ENCODE peak calls at places on chromosomes 11 and 22, in five cellular contexts. K, V, P, E and B are unnamed samples.

GRCh38 chr11:92775277-92775676 is 194.2 kb upstream of the MTNR1B start:
- DNase-seq in E (no peak), P (no peak), K (no peak), V (no peak), B (no peak)

GRCh38 chr11:29328961-29329441 is 687.8 kb downstream of the KCNA4 start:
- DNase-seq in V (no peak), K (no peak), E (peak; percentile 46), P (peak; percentile 77), B (no peak)

GRCh38 chr22:32477608-32478007 is 3.0 kb downstream of the FBXO7 start:
- DNase-seq in K (no peak), V (no peak), E (no peak), P (no peak), B (no peak)

GRCh38 chr11:128328955-128329551 is 258.3 kb downstream of the ETS1 start:
- DNase-seq in K (peak; percentile 40), P (no peak), E (no peak), V (peak; percentile 58), B (no peak)

GRCh38 chr11:282171-282570 is 4.0 kb downstream of the NLRP6 start:
- DNase-seq in P (no peak), E (no peak), K (no peak), V (no peak), B (peak; percentile 69)

GRCh38 chr22:20200411-20200810 is 49.6 kb upstream of the CCDC188 start:
- DNase-seq in V (no peak), E (no peak), K (no peak), P (no peak), B (no peak)

GRCh38 chr11:67606477-67607295 is at the start of gene NDUFV1:
- DNase-seq in E (peak; percentile 100), K (peak; percentile 95), P (peak; percentile 85), V (peak; percentile 97), B (peak; percentile 99)

GRCh38 chr11:12765428-12765827 is 91.2 kb downstream of the TEAD1 start:
- DNase-seq in V (no peak), P (peak; percentile 60), K (no peak), E (no peak), B (no peak)

GRCh38 chr11:8096575-8096974 is 15.6 kb downstream of the TUB start:
- DNase-seq in P (no peak), V (peak; percentile 13), E (no peak), K (no peak), B (no peak)

GRCh38 chr11:118156531-118157185 is 4.0 kb upstream of the SCN4B start:
- DNase-seq in P (no peak), V (no peak), E (peak; percentile 52), K (no peak), B (no peak)

GRCh38 chr11:106369224-106369623 is 291.8 kb downstream of the AASDHPPT start:
- DNase-seq in E (no peak), P (no peak), K (no peak), V (no peak), B (no peak)
- TF ChIP-seq CTCF in E (no peak), P (peak; percentile 20), K (no peak), V (no peak), B (peak; percentile 69)

DNA sequence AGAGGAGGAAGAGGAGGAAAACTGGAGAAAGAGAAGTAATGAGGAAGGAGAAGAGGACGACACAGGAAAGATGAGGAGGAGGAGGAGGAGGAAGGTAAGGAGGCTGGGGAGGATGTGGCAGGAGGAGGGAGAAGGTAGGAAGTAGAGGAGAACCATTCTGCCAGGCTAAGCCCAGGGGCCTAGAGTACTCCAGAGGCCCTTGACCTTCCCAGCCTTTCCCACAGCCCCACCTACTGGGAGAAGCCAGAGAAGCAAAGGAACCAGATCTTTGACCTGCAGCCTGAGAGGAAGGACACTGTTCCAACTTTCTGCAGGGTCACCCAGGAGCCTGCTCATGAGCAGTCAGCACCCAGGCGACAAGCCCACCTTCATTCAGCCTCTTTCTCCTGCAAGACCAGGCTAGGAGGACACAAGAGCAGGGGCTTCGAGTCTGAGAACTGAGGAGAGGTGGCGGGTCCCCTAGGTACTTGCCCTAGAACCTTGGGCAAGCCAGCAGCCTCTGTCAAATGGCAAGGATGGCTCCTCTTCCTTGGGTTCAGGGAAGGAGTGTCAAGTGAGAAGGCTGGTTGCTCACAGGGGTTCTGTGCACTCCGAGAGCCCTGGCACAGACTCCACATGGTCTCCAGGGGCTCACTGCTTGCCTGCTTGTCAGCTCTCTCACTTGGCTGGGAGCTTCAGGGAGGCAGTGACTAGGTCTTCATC is 27.9 kb upstream of the OAF start:
- DNase-seq in P (no peak), V (peak; percentile 88), E (no peak), K (no peak), B (peak; percentile 50)
- TF ChIP-seq CTCF in P (peak; percentile 45), V (peak; percentile 43), E (peak; percentile 36), K (no peak), B (peak; percentile 50)

GRCh38 chr11:60762851-60763691 is 6.4 kb downstream of the MS4A15 start:
- DNase-seq in P (no peak), K (no peak), V (no peak), E (peak; percentile 48), B (no peak)
- TF ChIP-seq CTCF in P (peak; percentile 20), K (no peak), V (no peak), E (peak; percentile 59), B (peak; percentile 46)

DNA sequence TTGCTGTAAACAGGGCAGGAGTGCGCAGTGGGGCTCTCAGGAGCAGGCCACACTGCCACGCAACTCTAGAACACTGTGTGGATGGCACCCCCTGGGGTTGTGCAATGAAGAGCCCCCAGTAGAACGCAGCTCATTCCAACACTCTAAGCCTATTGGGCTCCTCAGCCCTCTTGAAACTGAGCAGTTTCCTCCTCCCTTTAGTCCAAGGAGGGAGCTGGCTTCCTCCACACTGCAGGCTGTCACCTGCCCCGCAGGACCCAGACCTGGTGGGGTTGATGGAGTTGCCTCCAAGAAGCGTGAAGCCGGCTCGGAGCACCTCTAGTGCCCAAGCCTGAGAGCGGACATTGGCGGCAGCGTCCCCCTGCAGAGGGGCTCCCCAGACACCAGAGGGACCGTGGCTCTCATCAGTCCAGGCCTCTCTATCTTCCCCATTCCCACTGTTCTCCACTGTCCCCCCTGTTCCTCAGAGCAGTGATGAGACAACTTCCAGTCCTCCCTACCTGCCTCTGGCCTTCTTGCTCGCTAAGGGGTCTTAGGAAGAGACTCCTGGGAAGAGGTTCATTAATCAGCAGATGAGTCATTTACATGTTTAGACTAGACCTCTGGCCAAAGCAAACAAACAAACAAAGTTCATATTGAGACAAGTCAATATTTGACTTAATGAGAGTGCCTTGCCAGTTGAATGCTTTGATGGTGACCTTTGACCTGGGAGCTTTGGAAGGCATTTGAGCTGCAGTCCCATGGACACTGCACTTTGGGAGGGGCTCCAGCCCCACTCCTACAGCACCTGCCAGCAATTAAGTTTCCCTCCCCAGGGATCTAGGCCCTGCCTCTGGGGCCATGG is 64.0 kb downstream of the RPUSD4 start:
- DNase-seq in P (no peak), E (peak; percentile 55), K (no peak), V (peak; percentile 78), B (peak; percentile 88)
- TF ChIP-seq CTCF in P (no peak), E (peak; percentile 5), K (no peak), V (no peak), B (no peak)

GRCh38 chr11:102812188-102812587 is 14.2 kb upstream of the MMP1 start:
- DNase-seq in P (no peak), E (no peak), V (no peak), K (no peak), B (no peak)

GRCh38 chr11:102813484-102813883 is 15.5 kb upstream of the MMP1 start:
- DNase-seq in P (no peak), E (no peak), V (no peak), K (no peak), B (no peak)

GRCh38 chr11:102806296-102806695 is 8.3 kb upstream of the MMP1 start:
- DNase-seq in K (no peak), V (no peak), P (peak; percentile 76), E (no peak), B (no peak)

GRCh38 chr11:102810943-102811528 is 13.1 kb upstream of the MMP1 start:
- DNase-seq in E (peak; percentile 31), P (peak; percentile 46), K (no peak), V (no peak), B (no peak)

DNA sequence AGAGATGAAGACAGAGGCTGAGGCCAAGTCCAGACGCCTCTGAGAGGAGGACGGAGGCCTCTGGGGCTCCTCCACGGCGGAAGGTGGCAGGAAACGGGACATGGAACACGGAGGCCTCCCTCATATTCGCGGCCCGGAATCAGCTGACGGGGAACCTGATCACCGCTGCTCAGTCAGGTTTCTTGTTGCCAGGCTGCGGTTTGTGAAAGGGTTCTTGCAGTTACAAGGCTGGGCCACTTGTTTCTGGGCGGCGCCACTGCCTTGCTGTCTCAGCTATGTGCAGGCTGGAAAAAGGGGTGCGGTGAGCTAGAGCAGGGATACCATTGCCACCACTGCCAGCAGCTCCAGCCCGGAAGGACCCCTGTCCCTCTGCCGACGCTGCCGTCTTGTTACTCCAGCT is 10.0 kb upstream of the MMP1 start:
- DNase-seq in V (no peak), E (peak; percentile 77), P (no peak), K (no peak), B (no peak)
- TF ChIP-seq CTCF in V (no peak), E (peak; percentile 60), P (no peak), K (no peak), B (peak; percentile 68)